ENCODE peak calls at places on chromosomes 12 and 14, in six cellular contexts. K is SK-N-SH, Y is ascending aorta, O is cardiac muscle cell, Z is ovary, U is astrocyte. T is an unnamed sample.

GRCh38 chr14:63713765-63714164 is 14.1 kb downstream of the SGPP1 start:
- DNase-seq in Z (no peak), Y (no peak), K (no peak), O (no peak), U (peak; percentile 71), T (no peak)

GRCh38 chr12:40225984-40226602 is 1.3 kb downstream of the LRRK2 start:
- DNase-seq in K (no peak), O (no peak), Z (no peak), U (no peak), Y (no peak), T (no peak)

GRCh38 chr14:101400815-101401214 is 160.5 kb upstream of the DIO3 start:
- DNase-seq in Y (no peak), U (no peak), O (no peak), K (no peak), Z (no peak), T (no peak)

GRCh38 chr14:71726639-71727085 is 205.6 kb upstream of the RGS6 start:
- DNase-seq in Y (no peak), U (no peak), Z (no peak), O (no peak), K (no peak), T (peak; percentile 23)

GRCh38 chr14:64693766-64694165 is 10.5 kb upstream of the PLEKHG3 start:
- DNase-seq in O (no peak), U (no peak), K (no peak), Z (no peak), Y (peak; percentile 60), T (no peak)

GRCh38 chr12:72139411-72139810 is 132.8 kb upstream of the TRHDE start:
- DNase-seq in O (no peak), K (no peak), Z (no peak), U (no peak), Y (no peak), T (no peak)

GRCh38 chr14:84340938-84341337 is 1189.0 kb upstream of the FLRT2 start:
- DNase-seq in U (peak; percentile 10), K (no peak), O (no peak), Y (no peak), Z (no peak), T (no peak)

GRCh38 chr12:14327717-14328116 is 37.8 kb upstream of the ATF7IP start:
- DNase-seq in Z (no peak), U (peak; percentile 77), Y (no peak), K (no peak), O (no peak), T (peak; percentile 57)

GRCh38 chr14:66117600-66117999 is 368.6 kb upstream of the CCDC196 start:
- DNase-seq in Z (no peak), U (peak; percentile 75), Y (no peak), O (no peak), K (no peak), T (peak; percentile 79)

GRCh38 chr12:19030603-19031002 is 98.9 kb upstream of the PLEKHA5 start:
- DNase-seq in U (no peak), Z (no peak), K (no peak), O (no peak), Y (no peak), T (peak; percentile 31)

GRCh38 chr14:104977681-104978647 is at the start of gene AHNAK2:
- DNase-seq in Z (peak; percentile 35), O (peak; percentile 95), K (peak; percentile 95), U (peak; percentile 52), Y (peak; percentile 84), T (peak; percentile 33)

GRCh38 chr12:6952121-6952859 is 1.1 kb downstream of the PTPN6 start:
- DNase-seq in Z (no peak), K (peak; percentile 17), O (no peak), Y (no peak), U (no peak), T (no peak)

GRCh38 chr14:64114796-64115195 is 179.4 kb downstream of the ESR2 start:
- DNase-seq in U (no peak), K (no peak), Z (no peak), Y (no peak), O (no peak), T (no peak)

GRCh38 chr12:26239508-26240328 is 44.3 kb downstream of the SSPN start:
- DNase-seq in K (no peak), Z (peak; percentile 78), Y (peak; percentile 88), O (no peak), U (peak; percentile 100), T (peak; percentile 84)

GRCh38 chr12:3101309-3102022 is 24.3 kb downstream of the TSPAN9 start:
- DNase-seq in Z (no peak), O (no peak), U (peak; percentile 59), K (no peak), Y (no peak), T (peak; percentile 91)

GRCh38 chr12:41923351-41923750 is 221.3 kb downstream of the GXYLT1 start:
- DNase-seq in U (no peak), Y (no peak), O (no peak), Z (no peak), K (no peak), T (no peak)

GRCh38 chr12:89672589-89672979 is 36.1 kb downstream of the ATP2B1 start:
- DNase-seq in Y (no peak), U (no peak), Z (no peak), O (no peak), K (no peak), T (no peak)

GRCh38 chr14:24130380-24130716 is at the start of gene FITM1:
- DNase-seq in Z (no peak), K (no peak), Y (no peak), U (no peak), O (peak; percentile 28), T (no peak)

GRCh38 chr14:56087824-56088571 is 30.2 kb upstream of the PELI2 start:
- DNase-seq in O (peak; percentile 27), Z (no peak), Y (no peak), U (peak; percentile 71), K (no peak), T (no peak)

GRCh38 chr14:105273062-105273461 is 24.7 kb downstream of the BTBD6 start:
- DNase-seq in O (no peak), Y (no peak), K (no peak), U (no peak), Z (no peak), T (no peak)

GRCh38 chr12:102172436-102172835 is 25.2 kb downstream of the PMCH start:
- DNase-seq in O (no peak), K (no peak), Z (no peak), Y (no peak), U (peak; percentile 46), T (no peak)

GRCh38 chr14:24312736-24313507 is 1.6 kb downstream of the LTB4R start:
- DNase-seq in O (no peak), U (no peak), K (no peak), Z (no peak), Y (no peak), T (no peak)

GRCh38 chr14:100103261-100104005 is 38.2 kb downstream of the EVL start:
- DNase-seq in Y (no peak), Z (no peak), K (no peak), O (no peak), U (no peak), T (no peak)

GRCh38 chr12:58933068-58933681 is 12.9 kb upstream of the LRIG3 start:
- DNase-seq in Z (no peak), K (no peak), O (no peak), U (no peak), Y (no peak), T (no peak)

GRCh38 chr14:30551460-30551859 is 7.5 kb upstream of the G2E3 start:
- DNase-seq in Z (no peak), O (no peak), Y (no peak), K (no peak), U (no peak), T (no peak)

DNA sequence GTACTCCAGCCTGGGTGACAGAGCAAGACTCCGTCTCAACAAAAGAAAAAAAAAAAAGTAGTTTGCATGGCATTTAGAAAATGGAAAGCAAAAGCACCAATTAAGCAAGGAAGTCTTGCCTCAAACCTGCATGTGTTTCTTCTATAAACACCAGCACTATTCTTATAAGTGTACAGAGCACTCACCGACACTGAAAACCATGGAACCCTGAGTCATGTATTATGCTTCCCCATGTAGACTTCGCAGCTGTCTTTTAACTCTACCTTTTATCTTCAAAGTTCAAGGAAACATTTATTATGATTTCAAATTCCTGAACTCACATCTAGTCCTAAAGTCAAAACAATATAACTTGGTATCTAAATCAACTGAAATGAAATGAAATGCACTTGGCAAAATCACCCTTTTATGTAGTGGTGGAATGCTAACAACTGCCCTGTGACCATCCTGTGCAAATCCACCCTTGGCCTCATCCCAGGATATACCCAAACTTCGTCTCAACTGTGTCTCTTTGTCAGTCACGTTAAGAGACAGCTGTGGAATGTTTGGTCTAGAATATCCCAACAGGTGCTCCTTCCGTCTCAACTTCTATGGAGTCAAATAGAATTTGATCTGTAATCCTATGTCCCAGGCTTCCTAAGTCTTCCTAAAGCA is 4.8 kb downstream of the BCAT1 start:
- DNase-seq in U (peak; percentile 77), Z (no peak), Y (no peak), O (no peak), K (no peak), T (no peak)
- H3K4me1 ChIP-seq in U (peaks cover 26% of the 10 kb centered on the region), Z (peaks cover 5% of the 10 kb centered on the region), Y (peaks cover 2% of the 10 kb centered on the region), O (peaks cover 21% of the 10 kb centered on the region), K (peaks cover 28% of the 10 kb centered on the region), T (peaks cover 15% of the 10 kb centered on the region)

GRCh38 chr14:57865066-57865449 is 834 bp downstream of the SLC35F4 start:
- DNase-seq in Y (no peak), K (peak; percentile 21), Z (peak; percentile 9), O (no peak), U (no peak), T (no peak)
- H3K27me3 ChIP-seq in Y (no peaks in the 10 kb centered on the region), K (peaks cover 30% of the 10 kb centered on the region), Z (no peaks in the 10 kb centered on the region), O (peaks cover 76% of the 10 kb centered on the region), U (peaks cover 36% of the 10 kb centered on the region), T (peaks cover 90% of the 10 kb centered on the region)

GRCh38 chr12:69405466-69405865 is 45.9 kb downstream of the YEATS4 start:
- DNase-seq in O (no peak), Y (peak; percentile 74), Z (no peak), U (peak; percentile 100), K (no peak), T (peak; percentile 91)
- TF ChIP-seq CTCF in O (no peak), Y (no peak), Z (no peak), U (no peak), K (no peak), T (no peak)

GRCh38 chr12:62698701-62699101 is 232.1 kb downstream of the MON2 start:
- DNase-seq in K (no peak), U (peak; percentile 81), Z (no peak), O (no peak), Y (no peak), T (peak; percentile 40)
- H3K4me1 ChIP-seq in K (peaks cover 43% of the 10 kb centered on the region), U (peaks cover 56% of the 10 kb centered on the region), Z (peaks cover 6% of the 10 kb centered on the region), O (no peaks in the 10 kb centered on the region), Y (peaks cover 16% of the 10 kb centered on the region), T (peaks cover 29% of the 10 kb centered on the region)

DNA sequence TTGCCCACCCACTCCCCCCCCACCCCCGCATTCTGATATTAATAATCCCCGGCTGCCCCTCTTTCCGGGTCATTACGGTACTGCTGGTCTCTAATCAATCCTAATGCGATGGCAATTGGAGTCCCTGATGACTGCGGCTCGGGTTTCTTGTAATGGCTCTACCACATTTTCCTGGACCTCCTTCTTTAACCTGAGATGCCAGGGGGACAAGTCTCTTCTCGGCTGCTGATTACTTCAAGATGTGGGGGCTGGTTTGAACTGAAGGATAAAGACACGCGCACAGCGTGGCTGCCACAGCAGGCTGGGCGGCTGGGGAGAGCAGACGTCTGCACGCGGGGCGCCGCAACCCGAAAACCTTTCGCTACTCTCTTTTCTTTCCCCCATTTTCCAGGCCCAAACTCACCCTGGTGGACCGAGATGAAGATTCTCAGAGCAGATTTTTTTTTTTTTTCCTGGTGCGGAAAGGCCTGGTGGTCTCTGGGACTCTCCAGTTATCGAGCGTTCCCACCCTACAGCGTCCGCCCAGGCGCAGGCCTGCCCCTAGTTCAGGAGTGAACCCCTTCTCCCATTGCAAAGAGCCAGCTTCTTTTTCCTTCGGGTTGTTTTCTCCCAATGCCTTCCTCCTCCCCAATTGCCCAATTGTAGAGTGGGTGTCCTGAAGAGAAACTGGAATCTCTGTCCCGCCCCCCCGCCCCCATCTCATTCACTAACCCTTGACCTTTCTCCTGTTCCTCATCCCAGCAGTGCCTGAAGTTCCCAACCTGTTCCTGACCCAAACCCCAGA is 6.0 kb upstream of the SIX1 start:
- DNase-seq in K (peak; percentile 41), O (no peak), Z (no peak), U (no peak), Y (no peak), T (no peak)
- H3K27me3 ChIP-seq in K (no peaks in the 10 kb centered on the region), O (peaks cover 99% of the 10 kb centered on the region), Z (peaks cover 3% of the 10 kb centered on the region), U (peaks cover 45% of the 10 kb centered on the region), Y (peaks cover 4% of the 10 kb centered on the region), T (peaks cover 97% of the 10 kb centered on the region)